ENCODE peak calls at places on chromosomes 13 and 19, in nine cellular contexts. K is cardiac muscle cell; J is astrocyte; X is left ventricle myocardium inferior; L is neural progenitor cell; M is CD8-positive, alpha-beta T cell; I is tibial artery; Z is IMR-90; B is stomach. R is an unnamed sample. For H3K27me3, the result is how much of the 10 kb centered on the place peaks cover.

GRCh38 chr13:73870970-73871935 is 263.0 kb downstream of the KLF12 start:
- DNase-seq in K (no peak), J (peak), X (no peak), L (no peak), M (no peak), I (peak), Z (peak), B (no peak), R (peak)

GRCh38 chr19:51076602-51077213 is 6.0 kb downstream of the KLK14 start:
- DNase-seq in K (no peak), J (no peak), X (no peak), L (no peak), M (no peak), I (no peak), Z (no peak), B (no peak), R (no peak)

GRCh38 chr13:107901230-107901629 is 314.1 kb downstream of the LIG4 start:
- DNase-seq in K (no peak), J (no peak), X (no peak), L (no peak), M (no peak), I (no peak), Z (no peak), B (no peak), R (no peak)

GRCh38 chr13:48636550-48636949 is 17.2 kb upstream of the CYSLTR2 start:
- DNase-seq in K (no peak), J (peak), X (no peak), L (no peak), M (no peak), I (no peak), Z (peak), B (no peak), R (no peak)

GRCh38 chr13:110888390-110888789 is 26.5 kb downstream of the ANKRD10 start:
- DNase-seq in K (no peak), J (no peak), X (no peak), L (no peak), M (no peak), I (no peak), Z (no peak), B (no peak), R (no peak)

GRCh38 chr19:8304841-8305621 is 3.1 kb downstream of the CD320 start:
- DNase-seq in K (no peak), J (no peak), X (no peak), L (peak), M (no peak), I (no peak), Z (no peak), B (peak), R (no peak)

GRCh38 chr13:45341799-45342584 is 1.0 kb upstream of the TPT1 start:
- DNase-seq in K (peak), J (no peak), X (peak), L (no peak), M (no peak), I (peak), Z (no peak), B (peak), R (no peak)

GRCh38 chr13:59680429-59681024 is 483.2 kb downstream of the DIAPH3 start:
- DNase-seq in K (peak), J (no peak), X (no peak), L (peak), M (no peak), I (no peak), Z (peak), B (no peak), R (no peak)

GRCh38 chr19:339262-339887 is 5.2 kb downstream of the MIER2 start:
- DNase-seq in K (no peak), J (peak), X (no peak), L (no peak), M (no peak), I (no peak), Z (peak), B (no peak), R (no peak)

GRCh38 chr19:33794578-33795369 is 1.9 kb upstream of the KCTD15 start:
- DNase-seq in K (no peak), J (no peak), X (peak), L (peak), M (no peak), I (no peak), Z (no peak), B (no peak), R (no peak)

GRCh38 chr19:48591021-48591420 is 15.5 kb upstream of the SPACA4 start:
- DNase-seq in K (no peak), J (no peak), X (no peak), L (no peak), M (no peak), I (no peak), Z (no peak), B (no peak), R (no peak)

GRCh38 chr13:96796234-96796633 is 198.0 kb downstream of the OXGR1 start:
- DNase-seq in K (no peak), J (no peak), X (no peak), L (no peak), M (no peak), I (no peak), Z (no peak), B (no peak), R (no peak)

GRCh38 chr19:15181394-15181793 is 19.4 kb downstream of the NOTCH3 start:
- DNase-seq in K (no peak), J (no peak), X (no peak), L (no peak), M (no peak), I (no peak), Z (no peak), B (no peak), R (no peak)

GRCh38 chr13:51945149-51945548 is 66.1 kb downstream of the ATP7B start:
- DNase-seq in K (no peak), J (no peak), X (no peak), L (no peak), M (no peak), I (no peak), Z (no peak), B (no peak), R (no peak)

GRCh38 chr19:16371540-16371986 is 46.9 kb downstream of the KLF2 start:
- DNase-seq in K (no peak), J (no peak), X (peak), L (no peak), M (peak), I (no peak), Z (no peak), B (peak), R (no peak)

GRCh38 chr13:46134961-46135522 is 30.2 kb upstream of the CPB2 start:
- DNase-seq in K (peak), J (peak), X (no peak), L (peak), M (no peak), I (no peak), Z (peak), B (peak), R (no peak)

GRCh38 chr19:17220207-17220758 is 5.1 kb downstream of the USE1 start:
- DNase-seq in K (no peak), J (peak), X (no peak), L (no peak), M (no peak), I (no peak), Z (peak), B (no peak), R (no peak)

GRCh38 chr19:2488405-2488941 is 12.5 kb downstream of the GADD45B start:
- DNase-seq in K (no peak), J (no peak), X (no peak), L (no peak), M (no peak), I (no peak), Z (no peak), B (no peak), R (no peak)
- H3K27me3 ChIP-seq in K (under half), J (under half), X (under half), L (half or more), M (under half), I (under half), Z (under half), B (under half), R (under half)

DNA sequence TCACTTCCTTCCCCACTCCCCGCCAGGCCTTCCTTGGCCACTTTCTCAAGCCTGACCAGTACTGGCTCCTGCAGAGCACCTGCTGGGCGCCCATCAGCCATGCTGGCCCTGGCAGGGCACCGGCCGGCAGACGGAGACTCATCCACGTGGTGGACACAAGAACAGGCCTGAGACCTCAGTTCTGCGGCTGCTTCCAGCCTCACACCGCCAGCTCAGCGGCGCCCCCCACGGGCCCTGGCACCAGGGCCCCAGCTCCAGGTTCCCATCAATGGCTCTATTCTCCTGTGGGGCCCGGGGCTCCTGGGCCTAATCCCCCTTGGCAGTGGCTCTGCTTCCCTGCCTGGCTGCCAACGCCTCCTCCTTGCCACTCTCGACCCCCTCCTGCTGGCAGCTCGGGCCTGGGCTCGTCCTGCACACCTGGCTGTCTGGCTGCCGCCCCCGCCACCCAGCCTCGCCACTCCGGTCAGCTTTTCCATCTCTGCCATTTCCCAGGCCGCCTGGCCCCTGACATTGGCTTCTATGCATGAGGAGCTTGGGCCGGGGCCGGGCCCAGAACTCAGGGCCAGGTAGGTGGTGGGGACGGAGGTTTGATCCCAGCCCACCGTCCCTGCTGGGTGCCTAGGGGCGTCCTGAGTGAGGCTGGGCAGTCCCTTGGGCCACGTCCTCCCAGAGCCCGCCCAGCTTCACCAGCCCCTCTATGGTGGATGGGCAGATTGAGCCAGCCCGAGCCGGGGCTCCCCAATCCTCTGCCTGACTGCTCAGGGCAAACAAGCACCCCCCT is 6.2 kb downstream of the NDUFA11 start:
- DNase-seq in K (no peak), J (no peak), X (no peak), L (no peak), M (no peak), I (no peak), Z (no peak), B (no peak), R (no peak)
- TF ChIP-seq CTCF in K (no peak), J (no peak), X (no peak), L (peak), M (no peak), I (no peak), Z (no peak), B (no peak), R (no peak)

DNA sequence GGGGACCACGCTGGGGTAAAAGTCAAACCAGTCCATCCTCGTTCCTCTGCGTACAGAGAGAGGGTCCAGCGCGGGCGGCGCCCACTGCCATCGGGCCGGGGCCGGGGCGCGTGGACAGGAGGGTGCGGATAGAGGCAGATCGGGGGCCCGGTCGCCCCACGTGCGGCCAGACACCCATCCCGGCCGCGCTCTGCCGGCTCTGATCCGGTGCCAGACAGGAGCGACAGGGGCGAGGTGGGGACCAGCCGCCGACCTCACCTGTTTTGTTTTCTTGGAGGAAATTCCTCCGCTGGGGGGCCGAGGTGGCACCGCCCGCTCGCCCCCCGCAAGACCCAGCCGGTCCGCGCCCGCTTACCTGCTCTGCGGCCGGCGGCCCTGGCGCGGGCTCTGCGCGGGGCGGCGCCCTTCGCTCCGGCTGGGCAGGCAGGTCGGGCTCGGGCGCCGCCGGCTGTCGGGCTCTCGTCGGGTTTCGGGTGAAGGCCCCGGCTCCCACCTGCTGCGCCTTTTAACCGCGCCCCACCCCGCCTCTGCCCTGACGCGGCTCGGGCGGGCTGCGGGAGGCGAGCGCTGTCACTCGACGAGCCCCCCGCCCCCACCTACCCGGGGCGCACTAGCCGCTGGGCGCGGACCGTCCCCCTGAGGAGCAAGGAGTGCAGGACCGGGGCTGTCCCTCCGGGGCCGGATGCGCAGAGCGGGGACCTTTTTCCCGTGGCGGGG is at the start of gene GJB6:
- DNase-seq in K (peak), J (no peak), X (no peak), L (peak), M (no peak), I (no peak), Z (no peak), B (peak), R (no peak)
- H3K4me3 ChIP-seq in K (peak), J (no peak), X (peak), L (peak), M (peak), I (peak), Z (no peak), B (peak), R (no peak)

DNA sequence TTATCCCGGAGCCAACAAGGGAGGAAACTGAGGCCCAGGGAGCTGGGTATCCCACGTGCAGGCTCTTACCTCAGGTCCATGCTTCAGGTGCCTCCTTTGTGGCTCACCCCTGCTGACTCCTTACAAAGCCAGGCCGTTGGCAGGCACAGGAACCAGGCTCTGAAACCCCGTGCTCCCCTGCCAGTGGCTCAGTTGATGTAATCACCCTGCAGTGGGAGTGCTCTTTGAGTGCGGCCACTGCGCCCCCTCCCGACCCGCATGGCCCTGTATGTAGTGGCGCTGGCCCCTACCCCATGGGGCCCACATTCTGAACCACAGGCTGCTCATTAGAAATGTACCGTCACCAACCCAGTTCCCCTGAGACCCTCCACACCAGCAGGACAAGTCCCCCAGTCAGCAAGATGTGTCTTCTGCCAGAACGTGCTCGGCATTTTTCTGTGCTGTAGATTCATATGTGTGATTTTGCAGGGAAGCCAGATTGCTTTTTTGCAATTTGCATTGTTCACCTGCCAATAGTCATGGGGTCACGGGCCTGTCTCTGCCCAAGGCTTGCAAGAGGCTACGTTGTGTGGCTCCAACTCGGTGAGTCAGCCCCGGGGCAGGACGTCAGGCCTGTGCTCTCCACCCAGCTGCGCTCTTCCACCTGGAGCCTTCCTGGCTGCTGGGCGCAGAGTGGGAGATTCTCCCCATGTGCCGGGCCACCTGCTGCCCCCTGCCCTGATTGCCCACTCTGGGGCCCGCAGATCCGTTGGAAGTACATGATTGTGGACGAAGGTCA is 60.3 kb downstream of the SMARCA4 start:
- DNase-seq in K (no peak), J (no peak), X (no peak), L (no peak), M (no peak), I (no peak), Z (no peak), B (no peak), R (no peak)
- H3K27me3 ChIP-seq in K (under half), J (under half), X (under half), L (under half), M (under half), I (under half), Z (under half), B (under half), R (under half)